ENCODE peak calls at places on chromosome 21, in ten cellular contexts. One of them, this sample, is unnamed.

GRCh38 chr21:43365611-43366426 is 61.1 kb downstream of the SIK1 start:
- DNase-seq in hippocampal formation: no peak
- DNase-seq in anterior cingulate cortex: no peak
- DNase-seq in SK-MEL-5: no peak
- DNase-seq in AG08395: no peak
- DNase-seq in Right ventricle myocardium superior: no peak
- DNase-seq in AG08396: no peak
- DNase-seq in KG1: no peak
- DNase-seq in stimulated activated CD4-positive, alpha-beta T cell treated with anti-CD3 and anti-CD28 coated beads, Interleukin-4, amount 100 ng/mL, for 24 hours: no peak
- DNase-seq in foreskin keratinocyte: no peak
- DNase-seq in this sample: no peak

GRCh38 chr21:36388835-36389234 is 3.6 kb downstream of the CHAF1B start:
- DNase-seq in hippocampal formation: peak
- DNase-seq in anterior cingulate cortex: no peak
- DNase-seq in SK-MEL-5: peak
- DNase-seq in AG08395: peak
- DNase-seq in Right ventricle myocardium superior: no peak
- DNase-seq in AG08396: peak
- DNase-seq in KG1: no peak
- DNase-seq in stimulated activated CD4-positive, alpha-beta T cell treated with anti-CD3 and anti-CD28 coated beads, Interleukin-4, amount 100 ng/mL, for 24 hours: no peak
- DNase-seq in foreskin keratinocyte: no peak
- DNase-seq in this sample: no peak

GRCh38 chr21:17370750-17371325 is 142.0 kb upstream of the CXADR start:
- DNase-seq in hippocampal formation: no peak
- DNase-seq in anterior cingulate cortex: no peak
- DNase-seq in SK-MEL-5: peak
- DNase-seq in AG08395: no peak
- DNase-seq in Right ventricle myocardium superior: no peak
- DNase-seq in AG08396: no peak
- DNase-seq in KG1: no peak
- DNase-seq in stimulated activated CD4-positive, alpha-beta T cell treated with anti-CD3 and anti-CD28 coated beads, Interleukin-4, amount 100 ng/mL, for 24 hours: no peak
- DNase-seq in foreskin keratinocyte: no peak
- DNase-seq in this sample: no peak

GRCh38 chr21:41616063-41616591 is 108.2 kb upstream of the TMPRSS2 start:
- DNase-seq in hippocampal formation: no peak
- DNase-seq in anterior cingulate cortex: no peak
- DNase-seq in SK-MEL-5: no peak
- DNase-seq in AG08395: peak
- DNase-seq in Right ventricle myocardium superior: no peak
- DNase-seq in AG08396: peak
- DNase-seq in KG1: no peak
- DNase-seq in stimulated activated CD4-positive, alpha-beta T cell treated with anti-CD3 and anti-CD28 coated beads, Interleukin-4, amount 100 ng/mL, for 24 hours: no peak
- DNase-seq in foreskin keratinocyte: no peak
- DNase-seq in this sample: peak

GRCh38 chr21:43308511-43309283 is 118.2 kb downstream of the SIK1 start:
- DNase-seq in hippocampal formation: no peak
- DNase-seq in anterior cingulate cortex: no peak
- DNase-seq in SK-MEL-5: no peak
- DNase-seq in AG08395: no peak
- DNase-seq in Right ventricle myocardium superior: peak
- DNase-seq in AG08396: no peak
- DNase-seq in KG1: no peak
- DNase-seq in stimulated activated CD4-positive, alpha-beta T cell treated with anti-CD3 and anti-CD28 coated beads, Interleukin-4, amount 100 ng/mL, for 24 hours: no peak
- DNase-seq in foreskin keratinocyte: no peak
- DNase-seq in this sample: no peak

GRCh38 chr21:43825936-43826622 is 36.7 kb downstream of the RRP1 start:
- DNase-seq in hippocampal formation: no peak
- DNase-seq in anterior cingulate cortex: no peak
- DNase-seq in SK-MEL-5: no peak
- DNase-seq in AG08395: no peak
- DNase-seq in Right ventricle myocardium superior: no peak
- DNase-seq in AG08396: no peak
- DNase-seq in KG1: no peak
- DNase-seq in stimulated activated CD4-positive, alpha-beta T cell treated with anti-CD3 and anti-CD28 coated beads, Interleukin-4, amount 100 ng/mL, for 24 hours: no peak
- DNase-seq in foreskin keratinocyte: no peak
- DNase-seq in this sample: no peak

GRCh38 chr21:33670076-33670475 is 27.8 kb downstream of the ITSN1 start:
- DNase-seq in hippocampal formation: no peak
- DNase-seq in anterior cingulate cortex: no peak
- DNase-seq in SK-MEL-5: no peak
- DNase-seq in AG08395: no peak
- DNase-seq in Right ventricle myocardium superior: no peak
- DNase-seq in AG08396: no peak
- DNase-seq in KG1: no peak
- DNase-seq in stimulated activated CD4-positive, alpha-beta T cell treated with anti-CD3 and anti-CD28 coated beads, Interleukin-4, amount 100 ng/mL, for 24 hours: no peak
- DNase-seq in foreskin keratinocyte: no peak
- DNase-seq in this sample: no peak

GRCh38 chr21:33023574-33024277 is 2.0 kb upstream of the OLIG2 start:
- DNase-seq in hippocampal formation: no peak
- DNase-seq in anterior cingulate cortex: no peak
- DNase-seq in SK-MEL-5: no peak
- DNase-seq in AG08395: no peak
- DNase-seq in Right ventricle myocardium superior: no peak
- DNase-seq in AG08396: no peak
- DNase-seq in KG1: no peak
- DNase-seq in stimulated activated CD4-positive, alpha-beta T cell treated with anti-CD3 and anti-CD28 coated beads, Interleukin-4, amount 100 ng/mL, for 24 hours: no peak
- DNase-seq in foreskin keratinocyte: no peak
- DNase-seq in this sample: no peak